ENCODE peak calls at places on chromosomes 11 and 22, in five cellular contexts. One of them, this sample, is unnamed. For H3K36me3 and H3K4me1, the result is how much of the 10 kb centered on the place peaks cover.

GRCh38 chr22:43412808-43413785 is 1.3 kb downstream of the MPPED1 start:
- DNase-seq in keratinocyte: no peak
- DNase-seq in neural progenitor cell: peak
- DNase-seq in right lobe of liver: no peak
- DNase-seq in breast epithelium: no peak
- DNase-seq in this sample: peak

GRCh38 chr11:104870910-104871309 is 27.4 kb downstream of the CASP12 start:
- DNase-seq in keratinocyte: no peak
- DNase-seq in neural progenitor cell: no peak
- DNase-seq in right lobe of liver: no peak
- DNase-seq in breast epithelium: no peak
- DNase-seq in this sample: no peak

GRCh38 chr11:91921974-91922373 is 302.6 kb upstream of the FAT3 start:
- DNase-seq in keratinocyte: no peak
- DNase-seq in neural progenitor cell: no peak
- DNase-seq in right lobe of liver: no peak
- DNase-seq in breast epithelium: no peak
- DNase-seq in this sample: no peak

GRCh38 chr22:45876136-45877035 is 100.6 kb downstream of the WNT7B start:
- DNase-seq in keratinocyte: no peak
- DNase-seq in neural progenitor cell: no peak
- DNase-seq in right lobe of liver: no peak
- DNase-seq in breast epithelium: no peak
- DNase-seq in this sample: peak

GRCh38 chr11:66869471-66869870 is 12.6 kb downstream of the LRFN4 start:
- DNase-seq in keratinocyte: no peak
- DNase-seq in neural progenitor cell: no peak
- DNase-seq in right lobe of liver: no peak
- DNase-seq in breast epithelium: no peak
- DNase-seq in this sample: no peak

GRCh38 chr22:47043835-47044721 is 281.6 kb downstream of the TBC1D22A start:
- DNase-seq in keratinocyte: no peak
- DNase-seq in neural progenitor cell: peak
- DNase-seq in right lobe of liver: no peak
- DNase-seq in breast epithelium: no peak
- DNase-seq in this sample: no peak

GRCh38 chr11:86577663-86578636 is 94.5 kb downstream of the ME3 start:
- DNase-seq in keratinocyte: no peak
- DNase-seq in neural progenitor cell: no peak
- DNase-seq in right lobe of liver: peak
- DNase-seq in breast epithelium: peak
- DNase-seq in this sample: peak

GRCh38 chr11:76524919-76525318 is 80.1 kb downstream of the EMSY start:
- DNase-seq in keratinocyte: no peak
- DNase-seq in neural progenitor cell: no peak
- DNase-seq in right lobe of liver: no peak
- DNase-seq in breast epithelium: no peak
- DNase-seq in this sample: no peak

GRCh38 chr11:48261600-48261999 is 2.1 kb upstream of the OR4X1 start:
- DNase-seq in keratinocyte: no peak
- DNase-seq in neural progenitor cell: no peak
- DNase-seq in right lobe of liver: no peak
- DNase-seq in breast epithelium: no peak
- DNase-seq in this sample: no peak

GRCh38 chr11:76656571-76657081 is 13.9 kb downstream of the LRRC32 start:
- DNase-seq in keratinocyte: no peak
- DNase-seq in neural progenitor cell: no peak
- DNase-seq in right lobe of liver: peak
- DNase-seq in breast epithelium: no peak
- DNase-seq in this sample: no peak

GRCh38 chr11:93403930-93404329 is 73.4 kb downstream of the DEUP1 start:
- DNase-seq in keratinocyte: no peak
- DNase-seq in neural progenitor cell: no peak
- DNase-seq in right lobe of liver: no peak
- DNase-seq in breast epithelium: no peak
- DNase-seq in this sample: no peak

GRCh38 chr11:57499413-57499982 is 16.0 kb downstream of the SLC43A1 start:
- DNase-seq in keratinocyte: peak
- DNase-seq in neural progenitor cell: peak
- DNase-seq in right lobe of liver: peak
- DNase-seq in breast epithelium: peak
- DNase-seq in this sample: peak

GRCh38 chr11:128503231-128503991 is 83.9 kb downstream of the ETS1 start:
- DNase-seq in keratinocyte: peak
- DNase-seq in neural progenitor cell: no peak
- DNase-seq in right lobe of liver: no peak
- DNase-seq in breast epithelium: no peak
- DNase-seq in this sample: no peak

GRCh38 chr11:70270104-70270876 is at the start of gene PPFIA1:
- DNase-seq in keratinocyte: peak
- DNase-seq in neural progenitor cell: peak
- DNase-seq in right lobe of liver: peak
- DNase-seq in breast epithelium: peak
- DNase-seq in this sample: peak

GRCh38 chr22:35752833-35753189 is 35.1 kb downstream of the APOL5 start:
- DNase-seq in keratinocyte: no peak
- DNase-seq in neural progenitor cell: no peak
- DNase-seq in right lobe of liver: no peak
- DNase-seq in breast epithelium: no peak
- DNase-seq in this sample: no peak

GRCh38 chr11:22244986-22245592 is 52.2 kb downstream of the ANO5 start:
- DNase-seq in keratinocyte: no peak
- DNase-seq in neural progenitor cell: peak
- DNase-seq in right lobe of liver: peak
- DNase-seq in breast epithelium: no peak
- DNase-seq in this sample: peak

GRCh38 chr11:45773271-45774022 is 31.5 kb upstream of the SLC35C1 start:
- DNase-seq in keratinocyte: no peak
- DNase-seq in neural progenitor cell: no peak
- DNase-seq in right lobe of liver: peak
- DNase-seq in breast epithelium: no peak
- DNase-seq in this sample: no peak

GRCh38 chr11:67117667-67118058 is 1.4 kb upstream of the KDM2A start:
- DNase-seq in keratinocyte: no peak
- DNase-seq in neural progenitor cell: peak
- DNase-seq in right lobe of liver: peak
- DNase-seq in breast epithelium: no peak
- DNase-seq in this sample: peak

GRCh38 chr22:45278125-45278524 is 6.6 kb upstream of the UPK3A start:
- DNase-seq in keratinocyte: no peak
- DNase-seq in neural progenitor cell: no peak
- DNase-seq in right lobe of liver: no peak
- DNase-seq in breast epithelium: no peak
- DNase-seq in this sample: no peak

GRCh38 chr11:65502852-65503603 is 4.2 kb downstream of the MALAT1 start:
- DNase-seq in keratinocyte: no peak
- DNase-seq in neural progenitor cell: no peak
- DNase-seq in right lobe of liver: no peak
- DNase-seq in breast epithelium: no peak
- DNase-seq in this sample: no peak

GRCh38 chr11:108403072-108403471 is 64.3 kb downstream of the C11orf65 start:
- DNase-seq in keratinocyte: no peak
- DNase-seq in neural progenitor cell: no peak
- DNase-seq in right lobe of liver: no peak
- DNase-seq in breast epithelium: no peak
- DNase-seq in this sample: no peak

GRCh38 chr11:61068581-61068980 is 33.7 kb upstream of the CD5 start:
- DNase-seq in keratinocyte: no peak
- DNase-seq in neural progenitor cell: no peak
- DNase-seq in right lobe of liver: peak
- DNase-seq in breast epithelium: no peak
- DNase-seq in this sample: no peak

GRCh38 chr22:47198801-47199251 is 436.4 kb downstream of the TBC1D22A start:
- DNase-seq in keratinocyte: no peak
- DNase-seq in neural progenitor cell: no peak
- DNase-seq in right lobe of liver: peak
- DNase-seq in breast epithelium: no peak
- DNase-seq in this sample: peak

GRCh38 chr11:75212463-75212862 is 28.1 kb upstream of the TPBGL start:
- DNase-seq in keratinocyte: no peak
- DNase-seq in neural progenitor cell: no peak
- DNase-seq in right lobe of liver: no peak
- DNase-seq in breast epithelium: no peak
- DNase-seq in this sample: no peak

GRCh38 chr11:86292912-86293606 is 9.0 kb upstream of the HIKESHI start:
- DNase-seq in keratinocyte: no peak
- DNase-seq in neural progenitor cell: no peak
- DNase-seq in right lobe of liver: no peak
- DNase-seq in breast epithelium: no peak
- DNase-seq in this sample: no peak

GRCh38 chr11:66720223-66720898 is 8.7 kb downstream of the SPTBN2 start:
- DNase-seq in keratinocyte: no peak
- DNase-seq in neural progenitor cell: peak
- DNase-seq in right lobe of liver: no peak
- DNase-seq in breast epithelium: peak
- DNase-seq in this sample: peak

GRCh38 chr11:69186316-69187266 is 30.9 kb downstream of the SMIM38 start:
- DNase-seq in keratinocyte: no peak
- DNase-seq in neural progenitor cell: peak
- DNase-seq in right lobe of liver: no peak
- DNase-seq in breast epithelium: no peak
- DNase-seq in this sample: no peak

DNA sequence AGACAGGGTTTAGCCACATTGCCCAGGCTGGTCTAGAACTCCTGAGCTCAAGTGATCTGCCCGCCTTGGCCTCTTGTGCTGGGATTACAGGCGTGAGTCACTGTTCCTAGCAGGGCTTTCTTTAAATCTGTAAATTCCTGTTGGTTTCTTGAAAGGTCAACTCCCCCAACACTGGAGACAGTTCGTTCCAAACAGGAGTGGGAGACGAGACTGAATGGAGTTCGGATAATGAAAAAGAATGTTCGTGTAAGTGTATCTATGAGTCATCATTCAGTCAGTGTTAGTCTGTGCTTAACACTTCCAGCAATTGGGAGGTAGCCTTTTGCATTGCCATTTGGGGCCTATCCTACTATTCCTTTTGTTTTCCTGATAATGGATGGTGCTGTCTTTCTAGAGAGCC is 10.0 kb upstream of the BACE1-AS start:
- DNase-seq in keratinocyte: peak
- DNase-seq in neural progenitor cell: no peak
- DNase-seq in right lobe of liver: no peak
- DNase-seq in breast epithelium: no peak
- DNase-seq in this sample: peak
- H3K36me3 ChIP-seq in keratinocyte: under half
- H3K36me3 ChIP-seq in neural progenitor cell: under half
- H3K36me3 ChIP-seq in right lobe of liver: under half
- H3K36me3 ChIP-seq in breast epithelium: under half
- H3K36me3 ChIP-seq in this sample: under half

GRCh38 chr22:28118957-28119631 is 200.0 kb upstream of the PITPNB start:
- DNase-seq in keratinocyte: no peak
- DNase-seq in neural progenitor cell: no peak
- DNase-seq in right lobe of liver: no peak
- DNase-seq in breast epithelium: no peak
- DNase-seq in this sample: no peak

GRCh38 chr22:28112548-28113043 is 193.5 kb upstream of the PITPNB start:
- DNase-seq in keratinocyte: no peak
- DNase-seq in neural progenitor cell: peak
- DNase-seq in right lobe of liver: no peak
- DNase-seq in breast epithelium: no peak
- DNase-seq in this sample: peak

GRCh38 chr22:28112130-28112529 is 193.1 kb upstream of the PITPNB start:
- DNase-seq in keratinocyte: no peak
- DNase-seq in neural progenitor cell: no peak
- DNase-seq in right lobe of liver: no peak
- DNase-seq in breast epithelium: no peak
- DNase-seq in this sample: no peak

GRCh38 chr22:28115426-28115825 is 196.4 kb upstream of the PITPNB start:
- DNase-seq in keratinocyte: no peak
- DNase-seq in neural progenitor cell: no peak
- DNase-seq in right lobe of liver: no peak
- DNase-seq in breast epithelium: no peak
- DNase-seq in this sample: no peak

DNA sequence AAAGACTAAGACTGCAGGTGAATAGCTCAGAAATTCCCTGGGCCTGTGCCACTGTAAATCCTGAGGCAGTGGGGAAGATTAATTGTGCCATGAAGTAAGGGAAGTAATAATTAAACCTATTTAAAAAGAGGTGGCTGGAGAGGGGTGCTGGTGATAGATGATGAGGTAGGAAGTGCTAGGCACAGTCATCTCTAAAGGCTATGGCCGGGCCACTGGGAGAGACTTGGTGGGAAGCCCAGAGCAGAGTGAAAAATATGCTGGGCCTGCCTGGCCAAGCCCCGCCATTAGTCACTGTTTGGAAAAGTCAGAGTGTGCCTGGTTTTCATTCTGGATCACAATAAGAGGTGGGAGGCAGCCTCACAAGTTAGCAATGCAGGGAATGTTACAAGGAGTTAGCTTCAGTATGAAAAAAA is 197.2 kb upstream of the PITPNB start:
- DNase-seq in keratinocyte: peak
- DNase-seq in neural progenitor cell: no peak
- DNase-seq in right lobe of liver: no peak
- DNase-seq in breast epithelium: peak
- DNase-seq in this sample: peak
- H3K4me3 ChIP-seq in keratinocyte: peak
- H3K4me3 ChIP-seq in neural progenitor cell: no peak
- H3K4me3 ChIP-seq in right lobe of liver: no peak
- H3K4me3 ChIP-seq in breast epithelium: no peak
- H3K4me3 ChIP-seq in this sample: no peak

DNA sequence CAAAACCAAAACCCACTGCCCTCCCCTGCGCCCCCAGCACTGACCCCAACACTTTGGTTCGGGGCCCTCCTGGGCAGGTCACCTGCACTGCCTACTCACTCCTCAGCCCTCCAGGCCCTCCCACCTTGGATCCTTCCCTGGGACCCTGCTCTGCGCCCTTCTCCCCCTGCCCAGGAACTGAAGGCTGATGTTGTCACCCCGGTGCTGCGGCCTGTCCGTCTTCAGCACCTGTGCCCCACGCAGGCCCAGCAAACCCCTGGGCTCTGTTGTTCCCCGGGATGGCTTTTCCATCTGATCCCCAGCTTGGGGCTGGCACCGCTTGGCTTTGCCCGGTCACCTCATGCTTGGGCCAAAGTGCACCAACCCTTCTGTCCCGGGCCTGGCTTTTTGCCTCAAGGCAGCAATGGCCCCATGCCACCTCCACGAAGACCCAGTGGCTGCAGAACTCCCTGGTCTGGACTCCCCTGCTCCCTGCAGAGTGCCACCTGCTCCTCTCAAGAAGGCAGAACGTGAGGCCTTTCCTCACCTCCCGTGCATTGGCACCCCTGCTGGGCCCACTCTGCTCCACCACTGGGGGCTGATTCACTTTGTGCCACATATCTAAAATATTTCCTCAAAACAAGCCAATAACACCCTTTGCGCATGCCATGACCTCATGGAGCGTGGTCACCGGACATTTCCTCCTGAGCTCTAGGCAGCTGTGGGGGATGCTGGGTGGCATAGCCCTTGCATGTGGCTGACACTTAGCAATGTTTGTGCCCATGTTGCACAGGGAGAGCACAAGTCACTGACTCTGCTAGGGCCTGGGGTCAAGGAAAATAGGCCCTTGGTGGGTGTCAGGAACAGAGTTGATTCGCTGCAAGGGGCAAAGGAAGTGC is 8.8 kb downstream of the PPM1F start:
- DNase-seq in keratinocyte: no peak
- DNase-seq in neural progenitor cell: no peak
- DNase-seq in right lobe of liver: peak
- DNase-seq in breast epithelium: no peak
- DNase-seq in this sample: no peak
- H3K4me1 ChIP-seq in keratinocyte: under half
- H3K4me1 ChIP-seq in neural progenitor cell: under half
- H3K4me1 ChIP-seq in right lobe of liver: under half
- H3K4me1 ChIP-seq in breast epithelium: under half
- H3K4me1 ChIP-seq in this sample: under half

GRCh38 chr11:114447444-114447843 is 8.2 kb downstream of the REXO2 start:
- DNase-seq in keratinocyte: no peak
- DNase-seq in neural progenitor cell: no peak
- DNase-seq in right lobe of liver: no peak
- DNase-seq in breast epithelium: no peak
- DNase-seq in this sample: no peak
- H3K36me3 ChIP-seq in keratinocyte: under half
- H3K36me3 ChIP-seq in neural progenitor cell: under half
- H3K36me3 ChIP-seq in right lobe of liver: under half
- H3K36me3 ChIP-seq in breast epithelium: under half
- H3K36me3 ChIP-seq in this sample: under half